ENCODE peak calls at places on chromosomes 4 and X, in five cellular contexts. One of them, this sample, is unnamed. For H3K36me3, the result is how much of the 10 kb centered on the place peaks cover.

GRCh38 chr4:166838975-166839614 is 395.2 kb downstream of the SPOCK3 start:
- DNase-seq in small intestine: no peak
- DNase-seq in vagina: no peak
- DNase-seq in left lung: no peak
- DNase-seq in psoas muscle: no peak
- DNase-seq in this sample: no peak

GRCh38 chr4:156298230-156298629 is 344.6 kb upstream of the CTSO start:
- DNase-seq in vagina: no peak
- DNase-seq in small intestine: peak
- DNase-seq in psoas muscle: no peak
- DNase-seq in left lung: no peak
- DNase-seq in this sample: no peak

GRCh38 chr4:145230726-145231125 is 50.3 kb upstream of the OTUD4 start:
- DNase-seq in vagina: no peak
- DNase-seq in left lung: no peak
- DNase-seq in psoas muscle: no peak
- DNase-seq in small intestine: no peak
- DNase-seq in this sample: no peak

GRCh38 chrX:119655125-119655524 is 37.8 kb downstream of the SEPTIN6 start:
- DNase-seq in vagina: no peak
- DNase-seq in psoas muscle: no peak
- DNase-seq in small intestine: no peak
- DNase-seq in left lung: no peak
- DNase-seq in this sample: no peak

GRCh38 chrX:30150196-30150895 is 65.0 kb upstream of the MAGEB2 start:
- DNase-seq in left lung: no peak
- DNase-seq in psoas muscle: no peak
- DNase-seq in vagina: no peak
- DNase-seq in small intestine: no peak
- DNase-seq in this sample: no peak

GRCh38 chr4:98467627-98468072 is 190.8 kb downstream of the TSPAN5 start:
- DNase-seq in vagina: peak
- DNase-seq in psoas muscle: peak
- DNase-seq in left lung: no peak
- DNase-seq in small intestine: peak
- DNase-seq in this sample: peak

GRCh38 chr4:167903291-167903721 is 189.0 kb upstream of the ANXA10 start:
- DNase-seq in small intestine: no peak
- DNase-seq in psoas muscle: no peak
- DNase-seq in left lung: no peak
- DNase-seq in vagina: no peak
- DNase-seq in this sample: no peak

GRCh38 chr4:12635629-12636028 is 848.5 kb downstream of the RAB28 start:
- DNase-seq in small intestine: no peak
- DNase-seq in left lung: no peak
- DNase-seq in vagina: no peak
- DNase-seq in psoas muscle: no peak
- DNase-seq in this sample: no peak

GRCh38 chrX:1486749-1487361 is 34.1 kb upstream of the ASMTL start:
- DNase-seq in vagina: no peak
- DNase-seq in psoas muscle: peak
- DNase-seq in small intestine: no peak
- DNase-seq in left lung: peak
- DNase-seq in this sample: no peak

GRCh38 chrX:45903781-45904201 is 641.4 kb downstream of the ZNF674 start:
- DNase-seq in vagina: no peak
- DNase-seq in small intestine: no peak
- DNase-seq in left lung: no peak
- DNase-seq in psoas muscle: no peak
- DNase-seq in this sample: no peak

GRCh38 chrX:39975094-39975865 is 122.5 kb downstream of the BCOR start:
- DNase-seq in left lung: no peak
- DNase-seq in vagina: no peak
- DNase-seq in small intestine: peak
- DNase-seq in psoas muscle: no peak
- DNase-seq in this sample: peak

GRCh38 chr4:168537086-168537485 is 40.2 kb downstream of the PALLD start:
- DNase-seq in left lung: no peak
- DNase-seq in psoas muscle: no peak
- DNase-seq in vagina: no peak
- DNase-seq in small intestine: no peak
- DNase-seq in this sample: no peak

GRCh38 chr4:142817442-142817841 is 28.7 kb downstream of the INPP4B start:
- DNase-seq in left lung: no peak
- DNase-seq in psoas muscle: no peak
- DNase-seq in vagina: no peak
- DNase-seq in small intestine: no peak
- DNase-seq in this sample: no peak

GRCh38 chrX:111483876-111484275 is 27.6 kb upstream of the SERTM2 start:
- DNase-seq in psoas muscle: no peak
- DNase-seq in left lung: no peak
- DNase-seq in small intestine: no peak
- DNase-seq in vagina: no peak
- DNase-seq in this sample: no peak

GRCh38 chrX:103356023-103356798 is at the start of gene TCEAL9:
- DNase-seq in left lung: no peak
- DNase-seq in vagina: no peak
- DNase-seq in psoas muscle: peak
- DNase-seq in small intestine: peak
- DNase-seq in this sample: no peak

GRCh38 chr4:116357758-116358157 is 727.6 kb downstream of the TRAM1L1 start:
- DNase-seq in small intestine: peak
- DNase-seq in psoas muscle: no peak
- DNase-seq in left lung: no peak
- DNase-seq in vagina: no peak
- DNase-seq in this sample: peak

GRCh38 chr4:22237155-22237751 is 278.6 kb downstream of the ADGRA3 start:
- DNase-seq in left lung: peak
- DNase-seq in vagina: no peak
- DNase-seq in psoas muscle: no peak
- DNase-seq in small intestine: peak
- DNase-seq in this sample: peak

GRCh38 chr4:53929955-53930798 is 134.2 kb downstream of the CHIC2 start:
- DNase-seq in vagina: no peak
- DNase-seq in left lung: no peak
- DNase-seq in psoas muscle: peak
- DNase-seq in small intestine: peak
- DNase-seq in this sample: peak

GRCh38 chrX:3713937-3714434 is 537 bp upstream of the PRKX start:
- DNase-seq in left lung: no peak
- DNase-seq in vagina: no peak
- DNase-seq in small intestine: no peak
- DNase-seq in psoas muscle: no peak
- DNase-seq in this sample: peak

GRCh38 chr4:6239486-6239885 is 30.2 kb upstream of the WFS1 start:
- DNase-seq in vagina: no peak
- DNase-seq in small intestine: no peak
- DNase-seq in psoas muscle: peak
- DNase-seq in left lung: no peak
- DNase-seq in this sample: peak

DNA sequence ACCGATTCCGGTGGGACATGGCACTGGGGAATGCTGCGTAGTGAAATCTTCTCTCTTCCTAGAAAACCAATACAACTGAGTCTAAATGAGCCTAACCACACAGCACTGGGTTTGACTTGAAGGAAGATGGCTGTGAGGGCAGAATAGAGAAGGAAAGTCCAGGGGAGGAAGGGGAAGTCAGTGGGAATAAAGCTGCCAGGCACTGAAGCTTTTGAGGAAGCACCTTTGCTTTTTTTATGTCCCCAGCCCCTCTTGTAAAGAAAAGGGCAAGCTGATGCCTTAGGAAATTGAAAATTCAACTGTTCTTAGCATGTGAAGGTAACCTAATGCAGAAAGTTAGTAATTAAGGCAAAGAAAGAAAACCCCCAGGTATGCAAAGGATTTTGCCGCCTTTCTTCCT is 20.6 kb downstream of the MED28 start:
- DNase-seq in small intestine: no peak
- DNase-seq in vagina: no peak
- DNase-seq in psoas muscle: no peak
- DNase-seq in left lung: no peak
- DNase-seq in this sample: no peak
- H3K36me3 ChIP-seq in small intestine: under half
- H3K36me3 ChIP-seq in vagina: under half
- H3K36me3 ChIP-seq in psoas muscle: half or more
- H3K36me3 ChIP-seq in left lung: under half
- H3K36me3 ChIP-seq in this sample: under half

GRCh38 chr4:38030023-38030422 is 69.8 kb downstream of the PTTG2 start:
- DNase-seq in psoas muscle: no peak
- DNase-seq in left lung: no peak
- DNase-seq in small intestine: no peak
- DNase-seq in vagina: no peak
- DNase-seq in this sample: no peak
- H3K36me3 ChIP-seq in psoas muscle: half or more
- H3K36me3 ChIP-seq in left lung: under half
- H3K36me3 ChIP-seq in small intestine: under half
- H3K36me3 ChIP-seq in vagina: under half
- H3K36me3 ChIP-seq in this sample: under half

GRCh38 chrX:310621-311155 is 7.9 kb downstream of the GTPBP6 start:
- DNase-seq in small intestine: no peak
- DNase-seq in vagina: no peak
- DNase-seq in left lung: peak
- DNase-seq in psoas muscle: peak
- DNase-seq in this sample: peak
- H3K36me3 ChIP-seq in small intestine: under half
- H3K36me3 ChIP-seq in vagina: under half
- H3K36me3 ChIP-seq in left lung: under half
- H3K36me3 ChIP-seq in psoas muscle: half or more
- H3K36me3 ChIP-seq in this sample: under half

GRCh38 chr4:882646-883045 is 49.5 kb downstream of the GAK start:
- DNase-seq in small intestine: no peak
- DNase-seq in vagina: no peak
- DNase-seq in left lung: no peak
- DNase-seq in psoas muscle: no peak
- DNase-seq in this sample: no peak

GRCh38 chr4:880684-881405 is 51.3 kb downstream of the GAK start:
- DNase-seq in left lung: no peak
- DNase-seq in vagina: no peak
- DNase-seq in small intestine: no peak
- DNase-seq in psoas muscle: no peak
- DNase-seq in this sample: no peak

GRCh38 chr4:883377-884095 is 48.6 kb downstream of the GAK start:
- DNase-seq in vagina: no peak
- DNase-seq in left lung: no peak
- DNase-seq in psoas muscle: no peak
- DNase-seq in small intestine: no peak
- DNase-seq in this sample: no peak

GRCh38 chr4:879730-880079 is 52.4 kb downstream of the GAK start:
- DNase-seq in vagina: no peak
- DNase-seq in psoas muscle: no peak
- DNase-seq in left lung: no peak
- DNase-seq in small intestine: peak
- DNase-seq in this sample: no peak

GRCh38 chr4:881709-882108 is 50.4 kb downstream of the GAK start:
- DNase-seq in psoas muscle: no peak
- DNase-seq in vagina: no peak
- DNase-seq in small intestine: no peak
- DNase-seq in left lung: no peak
- DNase-seq in this sample: no peak
- H3K36me3 ChIP-seq in psoas muscle: half or more
- H3K36me3 ChIP-seq in vagina: under half
- H3K36me3 ChIP-seq in small intestine: under half
- H3K36me3 ChIP-seq in left lung: under half
- H3K36me3 ChIP-seq in this sample: under half

GRCh38 chr4:118730683-118731082 is 45.5 kb downstream of the METTL14 start:
- DNase-seq in left lung: no peak
- DNase-seq in vagina: no peak
- DNase-seq in small intestine: no peak
- DNase-seq in psoas muscle: no peak
- DNase-seq in this sample: no peak

GRCh38 chr4:118729287-118730286 is 44.4 kb downstream of the METTL14 start:
- DNase-seq in psoas muscle: no peak
- DNase-seq in vagina: no peak
- DNase-seq in left lung: no peak
- DNase-seq in small intestine: no peak
- DNase-seq in this sample: no peak

GRCh38 chr4:118736867-118737266 is 51.7 kb downstream of the METTL14 start:
- DNase-seq in left lung: no peak
- DNase-seq in small intestine: no peak
- DNase-seq in psoas muscle: no peak
- DNase-seq in vagina: no peak
- DNase-seq in this sample: no peak

GRCh38 chr4:118734491-118735205 is 49.5 kb downstream of the METTL14 start:
- DNase-seq in small intestine: no peak
- DNase-seq in vagina: no peak
- DNase-seq in left lung: no peak
- DNase-seq in psoas muscle: no peak
- DNase-seq in this sample: no peak

GRCh38 chr4:118732591-118733330 is 47.6 kb downstream of the METTL14 start:
- DNase-seq in small intestine: no peak
- DNase-seq in vagina: no peak
- DNase-seq in left lung: no peak
- DNase-seq in psoas muscle: no peak
- DNase-seq in this sample: no peak
- H3K36me3 ChIP-seq in small intestine: under half
- H3K36me3 ChIP-seq in vagina: under half
- H3K36me3 ChIP-seq in left lung: under half
- H3K36me3 ChIP-seq in psoas muscle: half or more
- H3K36me3 ChIP-seq in this sample: under half

GRCh38 chr4:17587094-17587822 is 10.3 kb downstream of the LAP3 start:
- DNase-seq in psoas muscle: no peak
- DNase-seq in left lung: no peak
- DNase-seq in vagina: no peak
- DNase-seq in small intestine: no peak
- DNase-seq in this sample: no peak

GRCh38 chr4:17580969-17581368 is 4.0 kb downstream of the LAP3 start:
- DNase-seq in vagina: no peak
- DNase-seq in small intestine: no peak
- DNase-seq in left lung: no peak
- DNase-seq in psoas muscle: no peak
- DNase-seq in this sample: no peak

GRCh38 chr4:17584502-17585213 is 7.7 kb downstream of the LAP3 start:
- DNase-seq in vagina: no peak
- DNase-seq in psoas muscle: no peak
- DNase-seq in left lung: no peak
- DNase-seq in small intestine: no peak
- DNase-seq in this sample: no peak

GRCh38 chr4:17589355-17589754 is 12.4 kb downstream of the LAP3 start:
- DNase-seq in small intestine: peak
- DNase-seq in vagina: no peak
- DNase-seq in psoas muscle: no peak
- DNase-seq in left lung: no peak
- DNase-seq in this sample: no peak

DNA sequence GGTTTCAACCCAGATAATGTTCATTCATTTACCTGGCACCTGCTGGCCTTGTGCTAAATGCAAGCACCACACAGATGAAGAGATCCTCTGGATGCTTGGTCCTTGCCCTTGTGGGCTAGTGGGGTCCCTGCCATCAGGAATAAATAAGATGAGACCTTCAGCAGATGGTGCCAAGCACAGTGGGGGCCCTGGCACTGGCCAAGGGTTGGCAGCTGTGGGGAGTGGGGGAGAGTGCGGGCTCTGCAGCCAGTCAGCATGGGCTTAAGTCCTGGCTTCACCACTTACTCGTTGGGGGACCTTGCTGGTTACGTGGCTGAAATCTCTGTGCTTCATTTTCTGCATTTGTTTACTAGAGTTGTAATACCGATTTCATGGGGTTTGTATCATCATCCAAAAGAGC is 6.9 kb downstream of the LAP3 start:
- DNase-seq in left lung: no peak
- DNase-seq in small intestine: no peak
- DNase-seq in vagina: no peak
- DNase-seq in psoas muscle: no peak
- DNase-seq in this sample: no peak
- H3K36me3 ChIP-seq in left lung: under half
- H3K36me3 ChIP-seq in small intestine: under half
- H3K36me3 ChIP-seq in vagina: under half
- H3K36me3 ChIP-seq in psoas muscle: half or more
- H3K36me3 ChIP-seq in this sample: under half

GRCh38 chr4:3516061-3516835 is 16.0 kb downstream of the LRPAP1 start:
- DNase-seq in psoas muscle: peak
- DNase-seq in vagina: no peak
- DNase-seq in small intestine: no peak
- DNase-seq in left lung: peak
- DNase-seq in this sample: no peak
- H3K36me3 ChIP-seq in psoas muscle: half or more
- H3K36me3 ChIP-seq in vagina: under half
- H3K36me3 ChIP-seq in small intestine: half or more
- H3K36me3 ChIP-seq in left lung: under half
- H3K36me3 ChIP-seq in this sample: under half

This sample was measured in mucosa of descending colon.